ENCODE peak calls at places on chromosome 14, in seven cellular contexts. T is osteocyte, N is BJ, F is suprapubic skin, W is WTC11, X is choroid plexus epithelial cell, V is Calu3. Q is an unnamed sample.

GRCh38 chr14:100303179-100303578 is 3.1 kb downstream of the SLC25A29 start:
- DNase-seq in N (no peak), V (peak; percentile 30), F (no peak), W (no peak), X (no peak), T (no peak), Q (no peak)

GRCh38 chr14:104132981-104133380 is 5.4 kb upstream of the KIF26A start:
- DNase-seq in X (no peak), T (no peak), F (no peak), W (peak; percentile 73), V (no peak), N (no peak), Q (peak; percentile 55)

GRCh38 chr14:54976316-54976715 is 50.6 kb downstream of the WDHD1 start:
- DNase-seq in W (no peak), V (no peak), F (no peak), N (peak; percentile 40), T (no peak), X (peak; percentile 88), Q (no peak)

GRCh38 chr14:104448321-104448720 is 131.2 kb upstream of the C14orf180 start:
- DNase-seq in V (no peak), N (no peak), F (no peak), T (no peak), W (no peak), X (no peak), Q (no peak)

GRCh38 chr14:68192935-68193334 is 373.4 kb downstream of the RAD51B start:
- DNase-seq in T (no peak), W (no peak), X (no peak), V (no peak), F (no peak), N (no peak), Q (no peak)

GRCh38 chr14:73785834-73786631 is 65.6 kb upstream of the PTGR2 start:
- DNase-seq in W (peak; percentile 50), N (peak; percentile 56), X (peak; percentile 96), V (peak; percentile 66), F (peak; percentile 92), T (no peak), Q (no peak)

GRCh38 chr14:74980398-74980745 is 22.3 kb upstream of the EIF2B2 start:
- DNase-seq in V (no peak), X (peak; percentile 36), W (no peak), F (peak; percentile 74), N (no peak), T (no peak), Q (no peak)

GRCh38 chr14:34059925-34060746 is 109.3 kb upstream of the EGLN3 start:
- DNase-seq in X (peak; percentile 65), V (peak; percentile 82), N (no peak), W (peak; percentile 74), F (peak; percentile 83), T (peak; percentile 86), Q (peak; percentile 94)

GRCh38 chr14:24900281-24900868 is 149.6 kb downstream of the STXBP6 start:
- DNase-seq in X (no peak), W (no peak), V (no peak), N (peak; percentile 81), T (no peak), F (no peak), Q (no peak)

GRCh38 chr14:42057176-42057575 is 450.5 kb downstream of the LRFN5 start:
- DNase-seq in T (no peak), N (no peak), F (no peak), W (no peak), V (no peak), X (peak; percentile 23), Q (no peak)

GRCh38 chr14:89378119-89378518 is 38.9 kb downstream of the FOXN3 start:
- DNase-seq in N (no peak), W (no peak), X (peak; percentile 83), T (no peak), F (no peak), V (no peak), Q (no peak)

GRCh38 chr14:64673748-64674147 is 30.5 kb upstream of the PLEKHG3 start:
- DNase-seq in F (no peak), T (no peak), N (no peak), W (no peak), V (no peak), X (no peak), Q (no peak)

GRCh38 chr14:43795600-43796228 is 711.4 kb downstream of the FSCB start:
- DNase-seq in F (no peak), W (no peak), X (peak; percentile 17), N (no peak), V (no peak), T (no peak), Q (no peak)

GRCh38 chr14:65972891-65973290 is 513.3 kb upstream of the CCDC196 start:
- DNase-seq in X (peak; percentile 17), V (no peak), F (no peak), N (no peak), T (no peak), W (no peak), Q (no peak)

GRCh38 chr14:59534361-59534987 is 42.1 kb downstream of the CCDC175 start:
- DNase-seq in T (no peak), V (no peak), N (no peak), X (peak; percentile 50), W (no peak), F (no peak), Q (no peak)

GRCh38 chr14:37591311-37591940 is 3.6 kb downstream of the FOXA1 start:
- DNase-seq in F (no peak), V (peak; percentile 90), W (peak; percentile 82), N (no peak), T (no peak), X (no peak), Q (no peak)

GRCh38 chr14:64861916-64862315 is 17.8 kb downstream of the SPTB start:
- DNase-seq in W (no peak), T (no peak), N (no peak), X (no peak), F (no peak), V (no peak), Q (no peak)

GRCh38 chr14:63777024-63777423 is 49.2 kb upstream of the SGPP1 start:
- DNase-seq in F (no peak), N (peak; percentile 39), V (no peak), W (no peak), X (peak; percentile 79), T (no peak), Q (no peak)

GRCh38 chr14:104974665-104975390 is 3.3 kb downstream of the AHNAK2 start:
- DNase-seq in X (no peak), F (peak; percentile 79), T (no peak), N (no peak), V (no peak), W (no peak), Q (peak; percentile 89)

GRCh38 chr14:67269338-67270060 is 28.3 kb downstream of the PALS1 start:
- DNase-seq in X (peak; percentile 90), N (peak; percentile 54), T (no peak), W (no peak), F (no peak), V (no peak), Q (no peak)

GRCh38 chr14:57933363-57933762 is 67.5 kb upstream of the SLC35F4 start:
- DNase-seq in N (no peak), V (no peak), W (no peak), X (no peak), T (no peak), F (no peak), Q (no peak)

GRCh38 chr14:93564918-93565317 is 134.2 kb downstream of the UNC79 start:
- DNase-seq in W (no peak), V (no peak), F (no peak), X (no peak), N (no peak), T (no peak), Q (no peak)

GRCh38 chr14:59028476-59029202 is 159.8 kb upstream of the DAAM1 start:
- DNase-seq in F (no peak), X (peak; percentile 87), V (peak; percentile 68), T (no peak), W (peak; percentile 61), N (peak; percentile 93), Q (no peak)

GRCh38 chr14:65438266-65438933 is 25.9 kb downstream of the FUT8 start:
- DNase-seq in X (no peak), F (no peak), V (no peak), T (no peak), W (no peak), N (no peak), Q (no peak)

GRCh38 chr14:38366374-38366773 is 110.5 kb upstream of the CLEC14A start:
- DNase-seq in W (no peak), T (no peak), X (peak; percentile 37), V (no peak), F (no peak), N (no peak), Q (no peak)

DNA sequence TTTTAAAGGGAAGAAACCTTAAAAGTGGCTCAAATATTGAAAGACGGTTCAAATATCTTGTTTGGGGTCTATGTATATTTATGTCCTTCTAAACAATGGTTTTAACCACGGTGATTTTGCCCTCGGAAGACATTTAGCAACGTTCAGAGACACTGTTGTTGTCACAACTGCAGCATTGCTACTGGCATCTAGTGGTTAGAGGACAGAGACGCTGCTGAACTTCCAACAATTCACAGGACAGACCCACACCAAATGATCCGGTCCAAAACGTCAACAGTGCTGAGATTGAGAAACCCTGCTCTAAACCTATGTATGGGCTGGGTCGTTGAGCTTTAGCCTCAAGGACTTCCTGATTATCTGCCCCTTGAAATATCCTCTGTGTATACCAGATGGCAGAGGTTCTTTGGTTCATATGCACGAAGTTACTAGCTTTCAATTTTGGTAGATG is 1.7 kb downstream of the ANGEL1 start:
- DNase-seq in V (peak; percentile 12), T (no peak), F (no peak), X (peak; percentile 54), W (no peak), N (no peak), Q (no peak)
- TF ChIP-seq CTCF in V (no peak), T (peak; percentile 65), F (no peak), X (peak; percentile 74), W (no peak), N (peak; percentile 71), Q (peak; percentile 80)

DNA sequence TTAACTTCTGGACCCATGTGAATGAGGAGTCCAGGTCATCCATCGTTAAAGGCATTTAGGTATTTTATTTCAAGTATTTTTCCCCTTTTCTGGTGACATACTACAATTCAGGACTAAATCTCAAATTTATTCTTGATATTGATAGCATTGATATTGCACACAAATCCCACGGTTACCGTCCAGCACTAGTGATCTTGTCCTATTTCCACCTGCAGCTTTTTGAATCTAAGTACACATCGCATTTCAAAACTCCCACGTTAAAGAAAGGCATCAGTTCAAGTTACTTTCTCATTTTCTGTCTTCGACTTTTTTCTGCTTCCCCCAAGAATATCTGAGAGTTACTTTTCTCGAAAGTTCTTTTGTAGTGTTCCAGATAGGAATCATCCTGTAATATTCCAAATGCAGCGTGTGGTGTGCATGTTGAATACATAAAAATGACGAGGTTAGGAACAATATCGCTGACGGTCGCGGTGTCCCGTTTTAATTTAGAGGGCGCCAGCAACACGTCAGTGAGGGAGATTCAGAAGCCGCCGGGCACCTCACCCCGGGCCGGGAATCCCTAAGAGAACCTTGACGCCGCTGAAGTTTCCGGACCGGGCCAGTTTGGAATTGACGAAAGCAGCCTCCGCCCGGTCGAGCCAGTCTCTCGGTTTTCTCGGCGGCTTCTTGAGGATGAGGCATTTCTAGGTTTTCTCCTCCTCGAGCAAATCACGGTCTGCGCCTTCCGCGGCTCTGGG is 569 bp upstream of the RGS6 start:
- DNase-seq in N (no peak), W (no peak), F (no peak), V (no peak), T (no peak), X (peak; percentile 1), Q (no peak)
- TF ChIP-seq CTCF in N (no peak), W (no peak), F (no peak), V (no peak), T (no peak), X (no peak), Q (no peak)

GRCh38 chr14:31968912-31969311 is 108.2 kb upstream of the ARHGAP5 start:
- DNase-seq in X (no peak), V (no peak), W (no peak), T (no peak), N (no peak), F (no peak), Q (no peak)
- TF ChIP-seq CTCF in X (no peak), V (no peak), W (no peak), T (no peak), N (peak; percentile 20), F (no peak), Q (peak; percentile 11)

GRCh38 chr14:69873877-69874780 is 5.1 kb upstream of the SMOC1 start:
- DNase-seq in X (peak; percentile 82), N (no peak), F (no peak), W (no peak), T (no peak), V (no peak), Q (no peak)
- TF ChIP-seq CTCF in X (no peak), N (no peak), F (no peak), W (no peak), T (no peak), V (no peak), Q (no peak)